ENCODE peak calls at places on chromosomes 2 and 18, in five cellular contexts. V is Panc1, G is astrocyte, A is heart right ventricle, F is IMR-90. L is an unnamed sample.

GRCh38 chr2:7023542-7023941 is 106.3 kb downstream of the RNF144A start:
- DNase-seq in V (no peak), G (peak; percentile 77), A (no peak), F (no peak), L (no peak)

GRCh38 chr18:78810706-78811105 is 168.9 kb upstream of the SALL3 start:
- DNase-seq in V (no peak), G (no peak), A (no peak), F (no peak), L (no peak)

GRCh38 chr2:88638743-88639142 is 11.5 kb upstream of the EIF2AK3 start:
- DNase-seq in V (no peak), G (peak; percentile 67), A (no peak), F (no peak), L (no peak)

GRCh38 chr2:218396688-218397501 is 2.8 kb upstream of the CTDSP1 start:
- DNase-seq in V (no peak), G (peak; percentile 53), A (peak; percentile 82), F (peak; percentile 67), L (peak; percentile 87)

GRCh38 chr2:223545406-223545805 is 56.8 kb downstream of the SCG2 start:
- DNase-seq in V (no peak), G (no peak), A (no peak), F (no peak), L (no peak)

GRCh38 chr2:10842506-10842905 is 29.9 kb upstream of the PDIA6 start:
- DNase-seq in V (no peak), G (no peak), A (no peak), F (no peak), L (no peak)

GRCh38 chr2:211103989-211104388 is 547.6 kb downstream of the CPS1 start:
- DNase-seq in V (no peak), G (no peak), A (no peak), F (no peak), L (no peak)

GRCh38 chr2:64661770-64662169 is 8.1 kb upstream of the SERTAD2 start:
- DNase-seq in V (no peak), G (no peak), A (no peak), F (no peak), L (no peak)

GRCh38 chr2:54597153-54597827 is 126.2 kb upstream of the EML6 start:
- DNase-seq in V (no peak), G (peak; percentile 72), A (peak; percentile 72), F (peak; percentile 36), L (no peak)

GRCh38 chr2:70937866-70938579 is 2.3 kb downstream of the ATP6V1B1 start:
- DNase-seq in V (no peak), G (no peak), A (no peak), F (no peak), L (no peak)

GRCh38 chr18:23932385-23933067 is 82.0 kb upstream of the TTC39C start:
- DNase-seq in V (no peak), G (no peak), A (no peak), F (no peak), L (no peak)

GRCh38 chr2:25251461-25252273 is 83.3 kb upstream of the POMC start:
- DNase-seq in V (no peak), G (peak; percentile 15), A (peak; percentile 60), F (peak; percentile 7), L (no peak)

GRCh38 chr18:63320041-63320689 is 596 bp upstream of the BCL2 start:
- DNase-seq in V (no peak), G (peak; percentile 69), A (peak; percentile 80), F (peak; percentile 75), L (peak; percentile 83)

GRCh38 chr2:241775223-241776177 is 1.1 kb upstream of the GAL3ST2 start:
- DNase-seq in V (no peak), G (no peak), A (no peak), F (no peak), L (peak; percentile 42)

GRCh38 chr2:46286715-46287114 is 10.5 kb upstream of the EPAS1 start:
- DNase-seq in V (no peak), G (no peak), A (no peak), F (no peak), L (no peak)

GRCh38 chr2:182864949-182865348 is 1.5 kb downstream of the FRZB start:
- DNase-seq in V (no peak), G (no peak), A (no peak), F (no peak), L (no peak)

GRCh38 chr2:182064024-182064880 is 78.6 kb downstream of the PPP1R1C start:
- DNase-seq in V (no peak), G (no peak), A (peak; percentile 22), F (peak; percentile 27), L (peak; percentile 62)

GRCh38 chr2:45263147-45263546 is 253.9 kb upstream of the SIX2 start:
- DNase-seq in V (no peak), G (no peak), A (no peak), F (no peak), L (no peak)

GRCh38 chr2:218892693-218893348 is 12.2 kb downstream of the WNT10A start:
- DNase-seq in V (no peak), G (peak; percentile 37), A (peak; percentile 70), F (peak; percentile 45), L (no peak)

GRCh38 chr2:139626128-139626527 is 845.9 kb upstream of the NXPH2 start:
- DNase-seq in V (no peak), G (no peak), A (no peak), F (no peak), L (no peak)

GRCh38 chr2:121634354-121635307 is 14.6 kb downstream of the CLASP1 start:
- DNase-seq in V (peak; percentile 54), G (peak; percentile 55), A (no peak), F (peak; percentile 66), L (no peak)

DNA sequence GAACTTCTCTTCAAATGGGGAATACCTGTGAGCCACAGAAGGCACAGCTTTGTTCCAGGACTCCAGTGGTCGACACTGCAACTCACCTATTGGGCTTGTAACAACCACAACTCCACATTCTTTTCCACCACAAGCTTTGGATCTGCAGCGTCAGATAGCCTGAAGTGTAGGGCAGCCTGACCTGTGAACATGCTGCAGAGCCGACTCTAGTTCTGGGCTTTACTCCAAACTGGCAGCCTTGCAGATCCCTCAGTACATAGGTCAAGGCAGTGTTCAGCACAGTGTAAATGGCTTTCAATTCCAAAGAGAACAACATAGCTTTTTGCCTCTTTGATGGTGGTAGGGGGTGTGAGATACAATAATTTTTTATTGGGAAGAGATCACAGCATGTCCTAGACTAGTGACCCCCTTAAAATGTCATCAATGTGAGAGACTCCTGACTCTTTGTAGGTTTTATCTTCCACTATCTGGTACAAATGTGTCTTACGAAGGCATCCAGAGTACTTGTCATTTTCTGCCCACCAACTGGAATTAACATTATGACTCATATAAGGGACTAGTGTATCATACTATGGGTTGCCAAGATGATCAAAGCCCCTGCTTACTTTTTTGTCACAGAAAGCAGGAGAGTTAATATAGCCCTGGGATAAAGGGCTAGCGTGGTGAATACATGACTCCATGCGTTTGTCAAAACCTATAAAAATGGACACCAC is 149.8 kb downstream of the COPS8 start:
- DNase-seq in V (no peak), G (peak; percentile 97), A (peak; percentile 25), F (peak; percentile 93), L (no peak)
- TF ChIP-seq CTCF in V (no peak), G (no peak), A (no peak), F (no peak), L (no peak)

GRCh38 chr2:172253190-172254052 is 150.7 kb upstream of the DLX2 start:
- DNase-seq in V (peak; percentile 95), G (peak; percentile 100), A (no peak), F (peak; percentile 100), L (no peak)
- H3K27ac ChIP-seq in V (no peak overlapping the region), G (peak overlapping the region; percentile 83), A (peak overlapping the region; percentile 79), F (peak overlapping the region; percentile 88), L (peak overlapping the region; percentile 19)

DNA sequence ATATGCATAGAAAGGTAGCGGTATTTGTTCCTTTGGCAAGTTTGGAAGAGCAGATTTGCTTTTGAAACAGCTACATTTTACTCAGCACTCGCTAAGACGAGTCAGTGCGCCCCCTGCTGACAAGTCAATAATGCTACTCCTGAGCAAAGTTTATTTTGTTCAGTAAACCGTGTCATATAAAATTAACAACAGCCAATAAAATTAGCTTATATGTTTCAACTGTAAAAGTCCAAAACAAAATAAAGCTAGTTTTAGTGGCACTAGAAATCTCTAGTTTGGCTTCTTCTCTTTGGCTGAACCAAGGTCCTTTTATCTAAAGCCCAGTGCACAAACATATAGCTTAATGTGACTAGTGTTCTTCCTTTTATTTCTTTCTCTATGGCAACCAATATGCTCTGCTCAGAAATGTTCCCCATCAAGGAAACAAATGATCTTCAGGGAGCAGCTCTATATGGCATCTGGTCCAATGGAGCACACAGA is 4.3 kb upstream of the POU3F3 start:
- DNase-seq in V (peak; percentile 17), G (peak; percentile 66), A (peak; percentile 39), F (peak; percentile 45), L (no peak)
- TF ChIP-seq CTCF in V (peak; percentile 85), G (peak; percentile 78), A (peak; percentile 84), F (peak; percentile 68), L (peak; percentile 52)

GRCh38 chr2:237966250-237966564 is 607 bp upstream of the UBE2F start:
- DNase-seq in V (no peak), G (no peak), A (no peak), F (no peak), L (no peak)
- H3K27ac ChIP-seq in V (peak overlapping the region; percentile 73), G (no peak overlapping the region), A (peak overlapping the region; percentile 47), F (peak overlapping the region; percentile 52), L (peak overlapping the region; percentile 73)

GRCh38 chr2:100513650-100514049 is 43.4 kb downstream of the NMS start:
- DNase-seq in V (no peak), G (no peak), A (no peak), F (no peak), L (no peak)

GRCh38 chr2:100504542-100504941 is 34.3 kb downstream of the NMS start:
- DNase-seq in V (no peak), G (no peak), A (no peak), F (no peak), L (no peak)

GRCh38 chr2:100509066-100509465 is 38.8 kb downstream of the NMS start:
- DNase-seq in V (no peak), G (no peak), A (no peak), F (no peak), L (no peak)
- TF ChIP-seq CTCF in V (no peak), G (no peak), A (no peak), F (no peak), L (no peak)

GRCh38 chr18:28108801-28109200 is 68.1 kb downstream of the CDH2 start:
- DNase-seq in V (no peak), G (peak; percentile 60), A (no peak), F (no peak), L (no peak)

GRCh38 chr18:28109781-28110460 is 67.0 kb downstream of the CDH2 start:
- DNase-seq in V (no peak), G (peak; percentile 45), A (no peak), F (no peak), L (no peak)

GRCh38 chr18:28113271-28114023 is 63.5 kb downstream of the CDH2 start:
- DNase-seq in V (no peak), G (no peak), A (no peak), F (peak; percentile 28), L (no peak)

GRCh38 chr18:28112056-28112470 is 64.9 kb downstream of the CDH2 start:
- DNase-seq in V (no peak), G (peak; percentile 95), A (no peak), F (peak; percentile 89), L (no peak)

DNA sequence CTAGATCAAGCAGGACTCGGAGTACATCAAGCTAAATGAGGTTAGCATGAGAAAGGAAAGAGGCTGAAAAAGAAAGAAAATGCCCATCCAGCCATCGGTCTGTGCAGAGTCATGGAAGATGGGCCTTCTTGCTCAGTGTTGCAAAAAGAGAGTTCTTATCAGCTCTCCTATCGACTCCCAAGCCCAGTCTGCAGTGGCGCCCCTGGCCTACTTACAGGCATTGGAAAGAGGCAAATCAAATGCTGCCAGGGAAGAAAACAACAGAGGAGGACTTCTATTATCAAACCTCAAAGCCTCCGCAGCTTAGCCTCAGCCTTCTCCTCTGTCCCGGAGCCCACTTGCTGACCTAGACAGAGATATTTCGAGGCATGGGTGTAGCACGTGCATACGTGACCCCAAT is 66.0 kb downstream of the CDH2 start:
- DNase-seq in V (no peak), G (no peak), A (no peak), F (no peak), L (no peak)
- H3K27ac ChIP-seq in V (no peak overlapping the region), G (peak overlapping the region; percentile 100), A (peak overlapping the region; percentile 82), F (no peak overlapping the region), L (peak overlapping the region; percentile 66)

GRCh38 chr2:225889452-225889851 is 489.9 kb downstream of the NYAP2 start:
- DNase-seq in V (peak; percentile 18), G (peak; percentile 80), A (no peak), F (peak; percentile 94), L (no peak)
- TF ChIP-seq CTCF in V (peak; percentile 69), G (peak; percentile 78), A (peak; percentile 70), F (peak; percentile 85), L (peak; percentile 82)

L was measured in right atrium auricular region.